ENCODE peak calls at places on chromosomes 7 and 10, in ten cellular contexts. H is NCI-H1694; X is stimulated activated CD4-positive, alpha-beta T cell treated with anti-CD3 and anti-CD28 coated beads, Interleukin-4, amount 100 ng/mL, for 48 hours; A is NCI-H1105; U is NCI-H2029 treated with DMSO at 0.1 percent for 48 hours; R is AG08395; P is CD4-positive, alpha-beta T cell; T is CD8-positive, alpha-beta T cell; O is HS-27A; E is neuronal stem cell. C is an unnamed sample.

GRCh38 chr7:101595766-101596537 is 33.1 kb downstream of the MYL10 start:
- DNase-seq in H (no peak), X (no peak), A (no peak), U (no peak), R (no peak), P (no peak), T (no peak), O (no peak), E (no peak), C (no peak)

GRCh38 chr10:131170042-131170983 is 141.2 kb downstream of the TCERG1L start:
- DNase-seq in H (no peak), X (no peak), A (no peak), U (no peak), R (no peak), P (no peak), T (no peak), O (no peak), E (no peak), C (no peak)

GRCh38 chr7:256981-257646 is 32.9 kb upstream of the FOXL3 start:
- DNase-seq in H (no peak), X (no peak), A (no peak), U (no peak), R (no peak), P (no peak), T (no peak), O (no peak), E (no peak), C (no peak)

GRCh38 chr7:82965088-82966036 is 197.3 kb downstream of the PCLO start:
- DNase-seq in H (no peak), X (no peak), A (no peak), U (no peak), R (no peak), P (no peak), T (no peak), O (no peak), E (no peak), C (no peak)

GRCh38 chr10:66886848-66887247 is 39.0 kb upstream of the LRRTM3 start:
- DNase-seq in H (no peak), X (no peak), A (no peak), U (no peak), R (no peak), P (no peak), T (no peak), O (no peak), E (no peak), C (no peak)

GRCh38 chr7:31663072-31663471 is 23.9 kb upstream of the PPP1R17 start:
- DNase-seq in H (no peak), X (no peak), A (no peak), U (no peak), R (no peak), P (no peak), T (no peak), O (no peak), E (no peak), C (no peak)

GRCh38 chr10:115566867-115567266 is 473.7 kb downstream of the ATRNL1 start:
- DNase-seq in H (no peak), X (no peak), A (no peak), U (peak), R (no peak), P (no peak), T (no peak), O (no peak), E (no peak), C (no peak)

GRCh38 chr7:129227646-129228578 is 3.1 kb downstream of the AHCYL2 start:
- DNase-seq in H (no peak), X (no peak), A (no peak), U (no peak), R (no peak), P (no peak), T (no peak), O (no peak), E (no peak), C (no peak)

GRCh38 chr7:754531-755420 is 27.7 kb upstream of the PRKAR1B start:
- DNase-seq in H (no peak), X (no peak), A (no peak), U (no peak), R (no peak), P (no peak), T (no peak), O (no peak), E (no peak), C (no peak)

GRCh38 chr7:1994931-1995330 is 237.8 kb downstream of the MAD1L1 start:
- DNase-seq in H (no peak), X (no peak), A (no peak), U (peak), R (no peak), P (no peak), T (no peak), O (no peak), E (no peak), C (no peak)

GRCh38 chr7:157565201-157565626 is 228.4 kb downstream of the DNAJB6 start:
- DNase-seq in H (no peak), X (no peak), A (no peak), U (no peak), R (no peak), P (no peak), T (no peak), O (no peak), E (no peak), C (no peak)

GRCh38 chr7:151342811-151343210 is 1.2 kb downstream of the NUB1 start:
- DNase-seq in H (no peak), X (no peak), A (no peak), U (no peak), R (no peak), P (no peak), T (no peak), O (no peak), E (no peak), C (no peak)

GRCh38 chr10:74460812-74461211 is 309.8 kb downstream of the ADK start:
- DNase-seq in H (no peak), X (no peak), A (no peak), U (no peak), R (peak), P (no peak), T (no peak), O (no peak), E (no peak), C (no peak)

GRCh38 chr7:28802450-28802849 is 155.7 kb downstream of the TRIL start:
- DNase-seq in H (no peak), X (no peak), A (peak), U (no peak), R (no peak), P (no peak), T (no peak), O (no peak), E (no peak), C (no peak)

GRCh38 chr7:494906-495305 is 24.7 kb downstream of the PDGFA start:
- DNase-seq in H (no peak), X (no peak), A (no peak), U (no peak), R (no peak), P (no peak), T (peak), O (no peak), E (no peak), C (no peak)

GRCh38 chr10:77983384-77984341 is 45.7 kb downstream of the POLR3A start:
- DNase-seq in H (no peak), X (no peak), A (no peak), U (no peak), R (peak), P (no peak), T (no peak), O (no peak), E (no peak), C (peak)

GRCh38 chr10:118950190-118950658 is 79.3 kb upstream of the NANOS1 start:
- DNase-seq in H (no peak), X (no peak), A (no peak), U (no peak), R (no peak), P (no peak), T (no peak), O (no peak), E (no peak), C (no peak)

GRCh38 chr7:24440851-24441250 is 132.4 kb upstream of the PALS2 start:
- DNase-seq in H (no peak), X (no peak), A (no peak), U (no peak), R (no peak), P (no peak), T (no peak), O (no peak), E (no peak), C (no peak)

GRCh38 chr7:134770676-134771075 is 8.8 kb upstream of the CALD1 start:
- DNase-seq in H (no peak), X (no peak), A (no peak), U (no peak), R (no peak), P (no peak), T (no peak), O (no peak), E (no peak), C (no peak)

GRCh38 chr10:57303567-57303966 is 942.5 kb upstream of the ZWINT start:
- DNase-seq in H (no peak), X (no peak), A (no peak), U (no peak), R (no peak), P (no peak), T (no peak), O (no peak), E (no peak), C (no peak)

GRCh38 chr10:123639131-123639530 is 27.0 kb upstream of the GPR26 start:
- DNase-seq in H (no peak), X (no peak), A (no peak), U (no peak), R (no peak), P (no peak), T (no peak), O (no peak), E (no peak), C (no peak)

GRCh38 chr10:62924344-62924748 is 108.2 kb upstream of the EGR2 start:
- DNase-seq in H (no peak), X (no peak), A (peak), U (no peak), R (no peak), P (no peak), T (no peak), O (no peak), E (no peak), C (peak)

GRCh38 chr7:47327698-47328391 is 254.1 kb downstream of the TNS3 start:
- DNase-seq in H (no peak), X (no peak), A (no peak), U (no peak), R (peak), P (no peak), T (no peak), O (no peak), E (peak), C (no peak)

GRCh38 chr10:122551450-122551849 is 9.1 kb upstream of the DMBT1 start:
- DNase-seq in H (no peak), X (peak), A (no peak), U (no peak), R (no peak), P (no peak), T (peak), O (no peak), E (no peak), C (no peak)

GRCh38 chr7:17033245-17033644 is 151.5 kb upstream of the AGR3 start:
- DNase-seq in H (no peak), X (no peak), A (no peak), U (no peak), R (no peak), P (no peak), T (no peak), O (no peak), E (no peak), C (no peak)

GRCh38 chr7:113392841-113393540 is 274.6 kb upstream of the SMIM30 start:
- DNase-seq in H (no peak), X (no peak), A (no peak), U (no peak), R (no peak), P (no peak), T (no peak), O (no peak), E (no peak), C (no peak)